ENCODE peak calls at places on chromosomes 12 and 14, in ten cellular contexts. N is AG09319; E is ecto neural progenitor cell; D is AG20443; J is occipital lobe; W is ovary; X is kidney tubule cell; Z is CD4-positive, alpha-beta memory T cell; A is cardiac fibroblast; R is fibroblast of mammary gland. S is an unnamed sample.
A peak's percentile ranks its signal among the peaks of the same experiment; 100 is the strongest.

GRCh38 chr12:93825501-93825888 is 148.3 kb downstream of the CRADD start:
- DNase-seq in N (no peak), E (no peak), D (no peak), J (no peak), W (no peak), X (no peak), Z (no peak), A (peak; percentile 45), R (no peak), S (no peak)

GRCh38 chr14:21072102-21072501 is 2.0 kb downstream of the ARHGEF40 start:
- DNase-seq in N (peak; percentile 64), E (no peak), D (peak; percentile 74), J (no peak), W (no peak), X (no peak), Z (no peak), A (peak; percentile 90), R (peak; percentile 96), S (no peak)

GRCh38 chr12:38977132-38977531 is 71.7 kb upstream of the CPNE8 start:
- DNase-seq in N (no peak), E (no peak), D (no peak), J (no peak), W (no peak), X (no peak), Z (no peak), A (no peak), R (no peak), S (no peak)

GRCh38 chr12:98499668-98500456 is 15.5 kb upstream of the TMPO start:
- DNase-seq in N (no peak), E (no peak), D (no peak), J (no peak), W (no peak), X (peak; percentile 73), Z (no peak), A (no peak), R (no peak), S (no peak)

GRCh38 chr12:50043854-50044253 is 13.5 kb upstream of the ASIC1 start:
- DNase-seq in N (no peak), E (no peak), D (no peak), J (no peak), W (no peak), X (no peak), Z (no peak), A (no peak), R (no peak), S (no peak)

GRCh38 chr12:80316141-80316700 is 127.8 kb upstream of the PTPRQ start:
- DNase-seq in N (no peak), E (no peak), D (no peak), J (no peak), W (no peak), X (no peak), Z (no peak), A (no peak), R (no peak), S (no peak)

GRCh38 chr12:124190301-124191023 is 104.4 kb upstream of the RFLNA start:
- DNase-seq in N (no peak), E (no peak), D (no peak), J (no peak), W (no peak), X (no peak), Z (no peak), A (no peak), R (no peak), S (no peak)

GRCh38 chr14:91170504-91171121 is 56.7 kb downstream of the DGLUCY start:
- DNase-seq in N (no peak), E (no peak), D (no peak), J (no peak), W (peak; percentile 37), X (no peak), Z (no peak), A (no peak), R (no peak), S (peak; percentile 39)

GRCh38 chr12:8696402-8697100 is 1.2 kb upstream of the RIMKLB start:
- DNase-seq in N (no peak), E (no peak), D (no peak), J (no peak), W (no peak), X (peak; percentile 29), Z (no peak), A (no peak), R (no peak), S (no peak)

GRCh38 chr14:103597623-103598372 is 31.2 kb upstream of the KLC1 start:
- DNase-seq in N (peak; percentile 55), E (no peak), D (peak; percentile 97), J (peak; percentile 75), W (no peak), X (peak; percentile 75), Z (no peak), A (peak; percentile 86), R (peak; percentile 90), S (peak; percentile 93)

GRCh38 chr14:84404246-84404645 is 1125.7 kb upstream of the FLRT2 start:
- DNase-seq in N (no peak), E (no peak), D (no peak), J (no peak), W (no peak), X (no peak), Z (no peak), A (no peak), R (no peak), S (no peak)

GRCh38 chr14:103108749-103109207 is 14.3 kb downstream of the EXOC3L4 start:
- DNase-seq in N (no peak), E (no peak), D (peak; percentile 65), J (no peak), W (no peak), X (peak; percentile 88), Z (no peak), A (peak; percentile 58), R (peak; percentile 54), S (no peak)

GRCh38 chr14:93033983-93034670 is 81.6 kb downstream of the ITPK1 start:
- DNase-seq in N (no peak), E (no peak), D (no peak), J (peak; percentile 35), W (no peak), X (no peak), Z (no peak), A (no peak), R (no peak), S (peak; percentile 75)

GRCh38 chr12:12804432-12804886 is 8.7 kb upstream of the DDX47 start:
- DNase-seq in N (peak; percentile 63), E (no peak), D (peak; percentile 72), J (no peak), W (no peak), X (peak; percentile 99), Z (no peak), A (peak; percentile 95), R (peak; percentile 94), S (no peak)

GRCh38 chr14:22664261-22664660 is 20.1 kb upstream of the OR6J1 start:
- DNase-seq in N (no peak), E (no peak), D (no peak), J (no peak), W (no peak), X (no peak), Z (no peak), A (peak; percentile 79), R (peak; percentile 40), S (no peak)

GRCh38 chr12:51900323-51900889 is 6.9 kb upstream of the ACVRL1 start:
- DNase-seq in N (no peak), E (no peak), D (no peak), J (no peak), W (no peak), X (no peak), Z (no peak), A (no peak), R (no peak), S (no peak)

GRCh38 chr12:109588461-109589239 is 15.1 kb downstream of the MVK start:
- DNase-seq in N (no peak), E (no peak), D (no peak), J (no peak), W (no peak), X (no peak), Z (no peak), A (no peak), R (no peak), S (no peak)

GRCh38 chr14:57933363-57933762 is 67.5 kb upstream of the SLC35F4 start:
- DNase-seq in N (no peak), E (no peak), D (no peak), J (no peak), W (no peak), X (peak; percentile 90), Z (no peak), A (no peak), R (no peak), S (no peak)

GRCh38 chr12:42916143-42916542 is 326.6 kb upstream of the PRICKLE1 start:
- DNase-seq in N (no peak), E (no peak), D (no peak), J (no peak), W (no peak), X (peak; percentile 96), Z (no peak), A (no peak), R (no peak), S (no peak)

GRCh38 chr12:99722690-99723486 is 75.3 kb downstream of the GARIN6 start:
- DNase-seq in N (no peak), E (peak; percentile 65), D (no peak), J (no peak), W (no peak), X (no peak), Z (no peak), A (no peak), R (no peak), S (no peak)

GRCh38 chr14:23438130-23438893 is 2.9 kb upstream of the MYH7 start:
- DNase-seq in N (no peak), E (peak; percentile 55), D (no peak), J (no peak), W (no peak), X (no peak), Z (no peak), A (no peak), R (no peak), S (no peak)

GRCh38 chr12:92470608-92471021 is 232.2 kb upstream of the PLEKHG7 start:
- DNase-seq in N (no peak), E (no peak), D (no peak), J (no peak), W (no peak), X (no peak), Z (peak; percentile 33), A (no peak), R (no peak), S (no peak)

GRCh38 chr14:68939893-68940613 is 39.0 kb downstream of the ACTN1 start:
- DNase-seq in N (peak; percentile 52), E (peak; percentile 79), D (peak; percentile 90), J (no peak), W (peak; percentile 52), X (peak; percentile 100), Z (no peak), A (peak; percentile 99), R (peak; percentile 95), S (no peak)

GRCh38 chr12:67661311-67662011 is 12.9 kb downstream of the DYRK2 start:
- DNase-seq in N (no peak), E (no peak), D (no peak), J (no peak), W (no peak), X (no peak), Z (no peak), A (peak; percentile 50), R (peak; percentile 87), S (no peak)

GRCh38 chr12:19779393-19780056 is 340.2 kb downstream of the AEBP2 start:
- DNase-seq in N (no peak), E (peak; percentile 73), D (no peak), J (no peak), W (no peak), X (no peak), Z (no peak), A (no peak), R (no peak), S (no peak)

GRCh38 chr12:119869720-119870119 is 7.4 kb downstream of the CIT start:
- DNase-seq in N (peak; percentile 76), E (no peak), D (peak; percentile 91), J (no peak), W (no peak), X (peak; percentile 60), Z (no peak), A (peak; percentile 97), R (peak; percentile 97), S (no peak)

GRCh38 chr12:60402996-60403395 is 807.2 kb downstream of the SLC16A7 start:
- DNase-seq in N (no peak), E (no peak), D (no peak), J (no peak), W (no peak), X (no peak), Z (no peak), A (no peak), R (no peak), S (no peak)

GRCh38 chr14:25090716-25091454 is 40.9 kb upstream of the STXBP6 start:
- DNase-seq in N (no peak), E (no peak), D (peak; percentile 56), J (no peak), W (no peak), X (peak; percentile 81), Z (no peak), A (peak; percentile 58), R (peak; percentile 38), S (no peak)